ENCODE peak calls at places on chromosome 2, in five cellular contexts. Q, P, I, S and W are unnamed samples.

GRCh38 chr2:96698221-96698861 is 41.5 kb downstream of the LMAN2L start:
- DNase-seq in Q (no peak), P (no peak), I (no peak), S (no peak), W (no peak)

GRCh38 chr2:65587779-65588178 is 155.4 kb upstream of the SPRED2 start:
- DNase-seq in Q (no peak), P (no peak), I (no peak), S (no peak), W (no peak)

GRCh38 chr2:47265751-47266231 is 110.7 kb upstream of the STPG4 start:
- DNase-seq in Q (no peak), P (no peak), I (no peak), S (no peak), W (no peak)

GRCh38 chr2:236653863-236654262 is 84.2 kb downstream of the ACKR3 start:
- DNase-seq in Q (no peak), P (no peak), I (no peak), S (no peak), W (no peak)

GRCh38 chr2:12430036-12430795 is 286.5 kb upstream of the TRIB2 start:
- DNase-seq in Q (no peak), P (no peak), I (no peak), S (peak), W (no peak)

GRCh38 chr2:239303711-239304532 is 96.9 kb downstream of the HDAC4 start:
- DNase-seq in Q (no peak), P (peak), I (no peak), S (no peak), W (no peak)

GRCh38 chr2:235937936-235938335 is 230.2 kb downstream of the GBX2 start:
- DNase-seq in Q (no peak), P (no peak), I (no peak), S (no peak), W (peak)

GRCh38 chr2:127106457-127106997 is 427 bp downstream of the BIN1 start:
- DNase-seq in Q (no peak), P (no peak), I (no peak), S (peak), W (no peak)